ENCODE peak calls at places on chromosomes 5 and 9, in four cellular contexts. G, H, O and S are unnamed samples.

GRCh38 chr9:109258619-109259321 is 62.1 kb downstream of the EPB41L4B start:
- DNase-seq in H (no peak), O (peak), G (no peak), S (no peak)

GRCh38 chr5:149333711-149334443 is 11.4 kb upstream of the GRPEL2 start:
- DNase-seq in G (no peak), O (no peak), H (no peak), S (no peak)

GRCh38 chr9:112863214-112863613 is 27.5 kb downstream of the SLC46A2 start:
- DNase-seq in O (no peak), G (no peak), H (no peak), S (no peak)

GRCh38 chr5:109601736-109602135 is 88.0 kb upstream of the MAN2A1 start:
- DNase-seq in G (no peak), O (no peak), H (no peak), S (no peak)

GRCh38 chr5:125181159-125181558 is 434.7 kb upstream of the ZNF608 start:
- DNase-seq in H (no peak), G (no peak), O (no peak), S (no peak)

GRCh38 chr9:12697719-12698118 is 4.5 kb downstream of the TYRP1 start:
- DNase-seq in G (no peak), O (no peak), H (no peak), S (no peak)

GRCh38 chr5:761854-762685 is 22.5 kb downstream of the ZDHHC11B start:
- DNase-seq in G (no peak), H (no peak), O (peak), S (no peak)

GRCh38 chr9:97855899-97856298 is 2.9 kb downstream of the FOXE1 start:
- DNase-seq in G (no peak), H (no peak), O (no peak), S (no peak)

GRCh38 chr5:179301796-179302195 is 43.5 kb downstream of the ADAMTS2 start:
- DNase-seq in O (no peak), G (no peak), H (no peak), S (no peak)

GRCh38 chr5:178287791-178288105 is 55.1 kb upstream of the PHYKPL start:
- DNase-seq in G (no peak), H (no peak), O (no peak), S (no peak)

GRCh38 chr9:80811662-80812061 is 877.7 kb downstream of the TLE1 start:
- DNase-seq in O (no peak), H (no peak), G (no peak), S (no peak)

GRCh38 chr5:150523472-150524350 is 15.8 kb downstream of the NDST1 start:
- DNase-seq in H (no peak), O (peak), G (peak), S (peak)

GRCh38 chr5:151696470-151697061 is 9.9 kb upstream of the SPARC start:
- DNase-seq in H (no peak), O (no peak), G (no peak), S (no peak)

GRCh38 chr5:82812575-82812974 is 264.6 kb downstream of the TMEM167A start:
- DNase-seq in H (no peak), O (no peak), G (no peak), S (no peak)

GRCh38 chr5:86971034-86971511 is 296.6 kb upstream of the RASA1 start:
- DNase-seq in H (no peak), G (no peak), O (no peak), S (peak)

GRCh38 chr9:77435272-77435671 is 212.8 kb downstream of the GNA14 start:
- DNase-seq in O (no peak), H (no peak), G (no peak), S (no peak)

GRCh38 chr5:169874626-169875025 is 105.7 kb downstream of the INSYN2B start:
- DNase-seq in O (no peak), H (no peak), G (no peak), S (no peak)
- TF ChIP-seq TAF1 in O (no peak), H (no peak), G (no peak), S (no peak)

GRCh38 chr5:111743993-111744392 is 13.0 kb downstream of the NREP start:
- DNase-seq in O (no peak), G (no peak), H (no peak), S (no peak)
- TF ChIP-seq ZBTB33 in O (no peak), G (no peak), H (no peak), S (no peak)

DNA sequence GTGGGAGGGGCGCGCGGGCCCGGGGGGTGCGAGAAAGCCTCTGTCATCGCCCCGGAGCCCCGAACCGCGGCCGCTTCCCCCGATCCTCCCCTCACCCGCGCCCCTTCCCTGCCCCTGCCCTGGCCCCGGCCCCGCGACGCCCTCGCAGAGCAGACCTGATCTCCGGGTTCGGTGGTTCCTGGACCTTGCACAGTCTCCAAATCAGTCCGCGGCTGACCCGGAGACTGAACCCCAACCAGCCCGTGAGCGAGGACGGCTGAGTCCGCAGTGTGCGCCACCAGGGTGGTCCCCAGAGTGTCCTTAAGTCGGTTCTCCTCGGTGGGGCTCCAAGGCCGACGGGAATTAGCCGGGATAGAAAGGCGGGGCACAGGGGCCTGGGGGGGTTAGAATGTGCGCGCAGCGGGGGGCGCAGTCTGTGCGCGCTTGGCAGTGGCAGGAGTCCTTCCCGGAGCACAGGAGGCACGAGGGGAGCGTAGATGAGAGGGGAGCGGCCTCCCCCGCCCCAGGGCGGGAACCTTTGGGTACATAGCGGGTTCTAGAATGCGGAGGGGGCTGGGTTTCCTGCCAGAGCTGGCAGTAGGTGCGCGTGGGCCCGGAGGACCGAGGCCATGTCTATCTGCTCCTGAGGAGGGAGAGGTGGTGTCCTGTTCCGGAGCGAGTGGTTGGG is 779 bp downstream of the PKN3 start:
- DNase-seq in H (no peak), O (peak), G (peak), S (no peak)
- TF ChIP-seq TAF1 in H (no peak), O (no peak), G (no peak), S (no peak)

DNA sequence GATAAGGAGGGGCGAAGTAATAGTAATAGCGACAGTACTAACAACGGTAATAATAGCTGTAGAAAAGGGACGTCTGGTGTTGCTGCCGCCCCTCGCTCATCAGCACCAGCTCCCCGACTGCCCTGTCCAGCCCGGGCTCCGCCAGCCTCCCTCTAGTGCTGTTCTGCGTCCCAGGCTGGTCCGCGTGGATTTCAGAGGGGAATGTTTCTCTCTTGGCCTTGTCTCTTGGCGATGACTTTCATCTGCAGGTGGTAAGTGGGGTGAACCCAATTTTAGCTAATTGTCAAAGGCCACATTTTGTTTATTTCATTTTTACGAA is 592 bp downstream of the SNCAIP start:
- DNase-seq in H (no peak), G (no peak), O (peak), S (no peak)
- TF ChIP-seq ZBTB33 in H (no peak), G (no peak), O (no peak), S (no peak)

GRCh38 chr5:60510663-60511062 is 189.3 kb downstream of the DEPDC1B start:
- DNase-seq in H (no peak), G (no peak), O (no peak), S (no peak)

GRCh38 chr5:60517094-60517694 is 182.8 kb downstream of the DEPDC1B start:
- DNase-seq in H (no peak), G (no peak), O (no peak), S (no peak)

GRCh38 chr5:60517850-60518249 is 182.1 kb downstream of the DEPDC1B start:
- DNase-seq in G (no peak), O (no peak), H (no peak), S (no peak)

GRCh38 chr5:60516688-60517087 is 183.3 kb downstream of the DEPDC1B start:
- DNase-seq in O (no peak), G (no peak), H (no peak), S (no peak)

GRCh38 chr5:60514152-60514551 is 185.8 kb downstream of the DEPDC1B start:
- DNase-seq in H (no peak), O (no peak), G (no peak), S (no peak)
- TF ChIP-seq TAF1 in H (no peak), O (no peak), G (no peak), S (no peak)

GRCh38 chr9:135471751-135472640 is 7.6 kb upstream of the PPP1R26 start:
- DNase-seq in G (no peak), O (no peak), H (no peak), S (no peak)
- TF ChIP-seq ZBTB33 in G (no peak), O (no peak), H (no peak), S (no peak)

GRCh38 chr9:89422151-89422918 is 75.6 kb downstream of the SEMA4D start:
- DNase-seq in G (no peak), O (no peak), H (no peak), S (no peak)
- TF ChIP-seq TAF1 in G (no peak), O (no peak), H (no peak), S (no peak)